ENCODE peak calls at places on chromosomes 4 and X, in ten cellular contexts. Z, W, I, U, E, Y, C, X, F and J are unnamed samples.

GRCh38 chrX:155026727-155027508 is at the start of gene FUNDC2:
- DNase-seq in F (peak), C (peak), W (peak), I (peak), Y (peak), E (peak), X (peak), U (no peak), Z (peak), J (peak)

GRCh38 chr4:56410247-56410646 is 23.0 kb upstream of the AASDH start:
- DNase-seq in E (peak), F (peak), Y (peak), W (no peak), I (peak), U (peak), X (no peak), Z (peak), C (peak), J (peak)

GRCh38 chr4:52713456-52713937 is 37.7 kb downstream of the ERVMER34-1 start:
- DNase-seq in I (no peak), C (no peak), Z (no peak), F (no peak), X (no peak), Y (no peak), E (no peak), U (no peak), W (no peak), J (no peak)

GRCh38 chrX:18368402-18368801 is 13.9 kb upstream of the SCML2 start:
- DNase-seq in E (no peak), U (no peak), X (no peak), Z (no peak), F (no peak), C (no peak), I (no peak), W (no peak), Y (no peak), J (no peak)

GRCh38 chrX:152927858-152928760 is 30.2 kb downstream of the ZNF185 start:
- DNase-seq in E (no peak), I (peak), X (peak), Z (no peak), Y (no peak), U (no peak), F (no peak), W (no peak), C (no peak), J (no peak)

GRCh38 chr4:7518871-7519637 is 84.3 kb upstream of the PSAPL1 start:
- DNase-seq in Y (no peak), X (no peak), C (no peak), I (no peak), U (no peak), W (no peak), F (peak), E (no peak), Z (no peak), J (no peak)

GRCh38 chrX:154051210-154051810 is 31.6 kb upstream of the IRAK1 start:
- DNase-seq in F (peak), E (peak), Z (peak), I (peak), X (no peak), U (no peak), W (peak), C (peak), Y (peak), J (peak)

GRCh38 chr4:24370421-24370820 is 213.9 kb downstream of the DHX15 start:
- DNase-seq in U (no peak), W (no peak), F (no peak), C (no peak), E (no peak), Y (no peak), I (no peak), X (no peak), Z (no peak), J (no peak)

GRCh38 chr4:186669159-186669720 is 54.4 kb downstream of the FAT1 start:
- DNase-seq in X (no peak), E (peak), F (no peak), W (no peak), U (no peak), I (peak), C (peak), Y (peak), Z (no peak), J (peak)

GRCh38 chr4:57110635-57111546 is 706 bp upstream of the IGFBP7 start:
- DNase-seq in Z (peak), U (peak), F (peak), I (peak), X (no peak), C (peak), W (no peak), Y (peak), E (peak), J (peak)

GRCh38 chrX:111133389-111133788 is 37.4 kb downstream of the PAK3 start:
- DNase-seq in U (no peak), W (no peak), C (peak), E (no peak), F (no peak), X (no peak), Z (no peak), Y (no peak), I (no peak), J (no peak)

GRCh38 chr4:120432451-120432850 is 365.8 kb upstream of the MAD2L1 start:
- DNase-seq in I (no peak), W (no peak), X (no peak), U (no peak), Y (no peak), C (no peak), F (no peak), Z (no peak), E (no peak), J (no peak)

GRCh38 chr4:121764702-121765367 is at the start of gene SMIM43:
- DNase-seq in X (no peak), F (no peak), I (no peak), Y (peak), Z (no peak), U (no peak), E (no peak), W (no peak), C (peak), J (peak)

GRCh38 chr4:161714928-161715327 is 448.9 kb downstream of the FSTL5 start:
- DNase-seq in Z (no peak), F (no peak), Y (no peak), U (no peak), W (no peak), C (peak), X (no peak), I (no peak), E (no peak), J (no peak)

GRCh38 chrX:40097101-40097491 is 662 bp downstream of the BCOR start:
- DNase-seq in Z (no peak), E (no peak), X (no peak), U (no peak), C (no peak), I (no peak), W (no peak), Y (no peak), F (no peak), J (peak)

GRCh38 chrX:40166582-40166981 is 68.8 kb upstream of the BCOR start:
- DNase-seq in U (no peak), X (no peak), Y (no peak), E (no peak), W (no peak), F (no peak), Z (no peak), I (no peak), C (peak), J (peak)

GRCh38 chr4:102783006-102783405 is 22.2 kb upstream of the MANBA start:
- DNase-seq in Z (no peak), Y (no peak), X (no peak), C (peak), I (no peak), E (no peak), F (no peak), W (no peak), U (no peak), J (peak)

GRCh38 chr4:101102114-101102752 is 245.1 kb downstream of the PPP3CA start:
- DNase-seq in Z (no peak), I (peak), W (no peak), U (no peak), X (no peak), Y (no peak), F (peak), E (peak), C (peak), J (peak)

GRCh38 chr4:39637572-39638357 is 900 bp downstream of the SMIM14 start:
- DNase-seq in F (peak), I (peak), E (peak), C (peak), W (no peak), X (peak), U (peak), Z (peak), Y (peak), J (peak)

GRCh38 chr4:10344824-10345223 is 112.4 kb downstream of the ZNF518B start:
- DNase-seq in C (no peak), X (no peak), E (no peak), F (no peak), W (no peak), Y (no peak), I (no peak), U (no peak), Z (no peak), J (no peak)

GRCh38 chr4:83308672-83309071 is 24.1 kb upstream of the COQ2 start:
- DNase-seq in I (no peak), E (no peak), F (no peak), Z (no peak), C (no peak), W (no peak), X (no peak), U (no peak), Y (peak), J (no peak)

GRCh38 chrX:19852014-19853005 is 35.1 kb downstream of the SH3KBP1 start:
- DNase-seq in Y (no peak), I (no peak), X (no peak), E (peak), Z (no peak), W (no peak), F (no peak), C (peak), U (no peak), J (peak)

GRCh38 chrX:17788439-17788838 is 51.1 kb downstream of the SCML1 start:
- DNase-seq in E (peak), U (no peak), I (peak), X (no peak), F (peak), Y (peak), W (peak), Z (peak), C (peak), J (peak)

GRCh38 chr4:15078682-15079642 is 76.7 kb downstream of the CPEB2 start:
- DNase-seq in X (no peak), I (no peak), U (no peak), C (peak), Z (no peak), F (no peak), W (no peak), Y (no peak), E (no peak), J (peak)

GRCh38 chr4:155371432-155372043 is 5.2 kb downstream of the MAP9 start:
- DNase-seq in W (no peak), I (no peak), U (no peak), X (no peak), Y (no peak), F (no peak), E (peak), C (peak), Z (no peak), J (peak)

GRCh38 chrX:149853925-149854324 is 27.1 kb upstream of the MAGEA8 start:
- DNase-seq in W (no peak), I (no peak), U (no peak), F (no peak), Z (no peak), C (no peak), Y (no peak), X (no peak), E (no peak), J (no peak)

GRCh38 chr4:75672461-75673026 is 667 bp downstream of the G3BP2 start:
- DNase-seq in W (peak), C (peak), I (peak), Y (peak), E (peak), X (peak), Z (peak), F (peak), U (no peak), J (peak)

GRCh38 chrX:14095702-14096101 is 66.0 kb upstream of the GEMIN8 start:
- DNase-seq in E (peak), X (no peak), F (no peak), Y (peak), C (peak), W (peak), I (no peak), Z (no peak), U (peak), J (peak)

GRCh38 chrX:13000311-13000811 is 25.5 kb downstream of the TMSB4X start:
- DNase-seq in Z (no peak), U (no peak), Y (no peak), F (no peak), I (no peak), C (no peak), X (no peak), W (no peak), E (no peak), J (no peak)

GRCh38 chrX:124346064-124346876 is at the start of gene SH2D1A:
- DNase-seq in U (no peak), I (no peak), X (no peak), Y (no peak), F (no peak), E (no peak), C (no peak), W (no peak), Z (no peak), J (peak)

GRCh38 chr4:119962631-119963030 is 104.0 kb downstream of the MAD2L1 start:
- DNase-seq in E (no peak), Y (no peak), U (no peak), W (no peak), Z (no peak), I (no peak), X (no peak), F (no peak), C (no peak), J (no peak)

GRCh38 chr4:150150545-150151156 is 72.4 kb downstream of the DCLK2 start:
- DNase-seq in C (no peak), W (no peak), X (no peak), U (no peak), I (peak), E (no peak), F (peak), Y (no peak), Z (peak), J (no peak)